ENCODE peak calls at places on chromosomes 16 and 17, in four cellular contexts. A is H1, P is HepG2, W is GM12878. Z is an unnamed sample.

GRCh38 chr16:21574372-21574771 is 25.0 kb upstream of the METTL9 start:
- DNase-seq in P (no peak), W (no peak), A (no peak), Z (no peak)

GRCh38 chr16:89732142-89732917 is 11.0 kb downstream of the ZNF276 start:
- DNase-seq in A (no peak), P (no peak), W (no peak), Z (no peak)

GRCh38 chr17:73600103-73600871 is 44.0 kb downstream of the SDK2 start:
- DNase-seq in P (no peak), A (no peak), W (no peak), Z (no peak)

GRCh38 chr16:87047221-87048037 is 269.8 kb downstream of the C16orf95 start:
- DNase-seq in A (no peak), W (no peak), P (no peak), Z (no peak)

GRCh38 chr17:56918916-56919315 is 5.1 kb upstream of the TRIM25 start:
- DNase-seq in P (no peak), W (no peak), A (no peak), Z (no peak)

GRCh38 chr16:72977127-72977526 is 70.8 kb downstream of the ZFHX3 start:
- DNase-seq in W (no peak), P (no peak), A (no peak), Z (no peak)

GRCh38 chr16:10979717-10980601 is 35.6 kb downstream of the CLEC16A start:
- DNase-seq in W (no peak), P (peak), A (no peak), Z (no peak)

GRCh38 chr16:10026593-10026992 is 155.6 kb downstream of the GRIN2A start:
- DNase-seq in P (no peak), W (no peak), A (no peak), Z (no peak)

GRCh38 chr16:11285842-11286241 is 4.7 kb upstream of the PRM1 start:
- DNase-seq in W (no peak), A (no peak), P (no peak), Z (no peak)

GRCh38 chr16:49854227-49855203 is 1.4 kb downstream of the ZNF423 start:
- DNase-seq in P (no peak), A (no peak), W (no peak), Z (no peak)

GRCh38 chr16:3088925-3089716 is 10.0 kb downstream of the ZSCAN10 start:
- DNase-seq in W (no peak), A (no peak), P (no peak), Z (no peak)

GRCh38 chr16:3089717-3090592 is 9.1 kb downstream of the ZSCAN10 start:
- DNase-seq in A (no peak), P (no peak), W (no peak), Z (no peak)

GRCh38 chr16:3087243-3087791 is 11.8 kb downstream of the ZSCAN10 start:
- DNase-seq in A (no peak), W (no peak), P (no peak), Z (peak)

GRCh38 chr16:3087836-3088235 is 11.3 kb downstream of the ZSCAN10 start:
- DNase-seq in P (no peak), A (no peak), W (no peak), Z (no peak)

DNA sequence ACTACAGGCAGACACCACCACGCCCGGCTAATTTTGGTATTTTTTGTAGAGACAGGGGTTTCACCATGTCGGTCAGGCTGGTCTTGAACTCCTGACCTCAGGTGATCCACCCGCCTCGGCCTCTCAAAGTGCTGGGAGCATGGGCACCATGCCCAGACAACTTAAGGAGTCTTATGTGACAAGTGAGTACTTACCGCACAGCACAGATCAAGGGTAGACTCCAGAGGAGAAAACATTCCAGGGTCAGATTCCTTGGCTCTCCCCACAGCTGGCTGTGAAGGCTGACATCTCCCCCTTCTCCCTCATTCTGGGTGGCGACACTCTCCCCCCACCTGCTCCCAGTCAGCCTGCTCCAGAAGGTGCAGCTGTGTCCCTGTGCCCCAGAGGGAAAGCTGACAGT is 10.6 kb downstream of the ZSCAN10 start:
- DNase-seq in P (no peak), A (no peak), W (no peak), Z (no peak)
- TF ChIP-seq BRCA1 in P (no peak), A (no peak), W (no peak), Z (no peak)

DNA sequence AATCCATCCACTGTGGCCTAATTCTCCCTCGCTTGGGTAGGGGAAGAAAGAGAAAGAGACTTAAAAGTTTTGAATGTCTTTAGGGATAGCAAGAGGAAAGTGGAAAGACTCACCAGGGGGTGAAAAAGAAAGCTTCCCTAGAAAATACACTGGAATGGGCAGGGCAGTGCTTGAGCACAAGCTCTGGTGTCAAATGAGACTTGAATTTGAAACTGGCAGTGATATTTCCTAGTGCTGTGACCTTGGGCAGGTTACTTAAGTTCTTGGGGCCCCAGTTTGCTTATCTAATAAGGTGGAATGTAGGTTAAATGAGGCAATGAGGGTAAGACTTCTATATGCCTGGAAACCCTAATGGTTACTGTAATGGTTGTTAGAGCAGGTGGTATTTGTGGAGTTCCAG is 102.2 kb downstream of the SOX9 start:
- DNase-seq in A (no peak), P (no peak), W (no peak), Z (no peak)
- TF ChIP-seq BRCA1 in A (no peak), P (no peak), W (no peak), Z (no peak)

GRCh38 chr17:80246726-80247125 is 13.9 kb upstream of the RNF213 start:
- DNase-seq in W (no peak), P (no peak), A (no peak), Z (no peak)

GRCh38 chr17:80248894-80249710 is 11.6 kb upstream of the RNF213 start:
- DNase-seq in W (no peak), P (no peak), A (no peak), Z (no peak)

GRCh38 chr17:80246266-80246681 is 14.4 kb upstream of the RNF213 start:
- DNase-seq in P (no peak), A (no peak), W (no peak), Z (no peak)

GRCh38 chr17:80247561-80247960 is 13.1 kb upstream of the RNF213 start:
- DNase-seq in P (no peak), A (no peak), W (no peak), Z (no peak)

DNA sequence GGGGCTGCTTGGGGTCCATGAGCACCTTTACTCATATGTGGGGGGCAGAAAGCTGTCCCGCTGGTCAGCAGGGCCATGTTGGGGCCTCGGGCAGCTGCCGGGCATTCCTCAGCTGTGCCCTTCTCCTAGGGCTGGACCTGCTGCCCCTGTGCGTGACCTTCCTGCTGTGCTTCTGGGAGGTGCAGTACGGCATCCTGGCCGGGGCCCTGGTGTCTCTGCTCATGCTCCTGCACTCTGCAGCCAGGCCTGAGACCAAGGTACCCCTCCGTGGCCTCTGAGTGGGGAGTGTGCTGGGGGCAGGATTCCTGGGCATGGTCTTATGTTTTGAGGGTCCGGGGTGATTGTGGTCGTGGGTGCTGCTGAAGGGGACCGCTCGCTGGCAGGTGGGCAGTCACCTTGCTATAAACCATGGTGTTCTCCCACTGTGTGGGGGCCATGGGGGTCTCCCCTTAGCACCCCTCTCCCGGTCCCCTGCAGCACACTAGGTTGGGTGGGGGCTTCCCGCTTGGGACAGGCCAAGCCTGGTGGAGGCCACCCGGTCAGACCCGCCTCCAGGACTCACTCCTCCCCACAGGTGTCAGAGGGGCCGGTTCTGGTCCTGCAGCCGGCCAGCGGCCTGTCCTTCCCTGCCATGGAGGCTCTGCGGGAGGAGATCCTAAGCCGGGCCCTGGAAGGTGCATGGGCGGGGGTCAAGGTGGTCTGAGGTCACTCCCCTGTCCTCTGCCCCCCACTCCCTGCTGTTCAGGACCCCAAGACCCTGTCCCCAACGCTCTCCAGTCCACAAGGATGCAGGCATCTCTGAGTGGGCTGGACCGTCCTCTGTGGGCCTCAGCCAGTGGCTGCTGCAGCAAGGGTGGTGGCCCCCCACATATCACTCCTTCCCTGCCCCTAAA is 12.4 kb upstream of the RNF213 start:
- DNase-seq in P (no peak), W (no peak), A (no peak), Z (no peak)
- TF ChIP-seq BRCA1 in P (no peak), W (no peak), A (no peak), Z (no peak)

GRCh38 chr17:65595071-65595655 is 33.7 kb upstream of the AXIN2 start:
- DNase-seq in A (no peak), P (no peak), W (no peak), Z (peak)
- TF ChIP-seq BRCA1 in A (no peak), P (no peak), W (no peak), Z (no peak)

GRCh38 chr17:78392295-78392694 is 13.8 kb downstream of the PGS1 start:
- DNase-seq in P (no peak), W (no peak), A (no peak), Z (no peak)

GRCh38 chr17:78391843-78392242 is 13.4 kb downstream of the PGS1 start:
- DNase-seq in W (no peak), P (no peak), A (no peak), Z (no peak)

GRCh38 chr17:78387982-78388941 is 9.8 kb downstream of the PGS1 start:
- DNase-seq in A (no peak), W (no peak), P (no peak), Z (no peak)

GRCh38 chr17:78391051-78391431 is 12.6 kb downstream of the PGS1 start:
- DNase-seq in A (no peak), P (no peak), W (no peak), Z (no peak)

GRCh38 chr17:78390241-78391050 is 12.0 kb downstream of the PGS1 start:
- DNase-seq in W (no peak), A (no peak), P (no peak), Z (no peak)
- TF ChIP-seq BRCA1 in W (no peak), A (no peak), P (no peak), Z (no peak)

DNA sequence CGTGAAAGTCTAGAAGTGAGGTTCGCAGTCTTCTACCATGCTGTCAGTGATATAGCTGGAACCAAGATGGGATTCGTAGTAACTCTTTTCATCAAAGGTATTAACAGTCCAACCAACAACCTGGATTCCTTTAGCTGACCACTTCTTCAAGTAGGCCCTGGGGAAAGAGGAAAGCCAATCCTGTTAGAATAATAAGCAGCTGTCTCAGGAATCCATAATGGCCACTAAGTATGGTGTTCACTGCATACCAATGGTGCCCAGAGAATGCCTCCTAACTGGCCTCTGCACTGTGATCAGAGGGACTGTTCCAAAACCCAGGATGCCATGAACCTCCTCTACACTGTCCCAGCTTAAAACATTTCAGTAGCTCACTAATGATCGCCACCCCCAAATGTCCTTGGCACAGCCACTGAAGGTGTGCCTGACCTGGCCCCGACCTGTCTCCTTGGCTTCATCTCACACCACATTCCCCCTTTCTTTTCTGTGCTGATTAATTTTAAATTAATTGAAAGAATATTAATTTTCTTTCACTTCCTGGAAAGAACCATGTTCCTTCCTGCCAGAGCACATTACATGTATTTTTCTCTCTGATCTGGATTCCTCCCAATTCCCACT is 18.3 kb downstream of the GDE1 start:
- DNase-seq in A (no peak), P (no peak), W (no peak), Z (no peak)
- TF ChIP-seq BRCA1 in A (no peak), P (no peak), W (no peak), Z (no peak)

GRCh38 chr17:30524847-30525246 is 47.6 kb downstream of the GOSR1 start:
- DNase-seq in P (no peak), A (no peak), W (no peak), Z (no peak)
- TF ChIP-seq BRCA1 in P (no peak), A (no peak), W (no peak), Z (no peak)

Z was measured in K562.